ENCODE peak calls at places on chromosome 13, in six cellular contexts. U is HCT116, O is heart right ventricle, Y is neural progenitor cell, D is hepatocyte, T is mesenchymal stem cell. I is an unnamed sample. For H3K36me3, the result is how much of the 10 kb centered on the place peaks cover.

GRCh38 chr13:80214521-80214941 is 126.4 kb downstream of the SPRY2 start:
- DNase-seq in U (no peak), O (no peak), Y (no peak), D (peak), T (peak), I (no peak)

GRCh38 chr13:46593403-46593802 is 40.4 kb downstream of the LRCH1 start:
- DNase-seq in U (no peak), O (no peak), Y (no peak), D (no peak), T (no peak), I (no peak)

GRCh38 chr13:36282818-36283432 is 14.7 kb downstream of the CCDC169 start:
- DNase-seq in U (peak), O (no peak), Y (peak), D (peak), T (peak), I (no peak)

GRCh38 chr13:73720216-73720840 is 413.9 kb downstream of the KLF12 start:
- DNase-seq in U (no peak), O (no peak), Y (no peak), D (no peak), T (no peak), I (no peak)

GRCh38 chr13:94595006-94595942 is 678 bp downstream of the TGDS start:
- DNase-seq in U (no peak), O (no peak), Y (peak), D (peak), T (peak), I (no peak)

GRCh38 chr13:46551410-46552301 is 1.3 kb upstream of the LRCH1 start:
- DNase-seq in U (peak), O (peak), Y (peak), D (peak), T (peak), I (peak)

GRCh38 chr13:103067751-103068563 is 1.7 kb upstream of the SLC10A2 start:
- DNase-seq in U (no peak), O (no peak), Y (no peak), D (peak), T (no peak), I (peak)

GRCh38 chr13:98454389-98454881 is 122.5 kb downstream of the STK24 start:
- DNase-seq in U (no peak), O (no peak), Y (no peak), D (no peak), T (peak), I (no peak)

GRCh38 chr13:50706505-50706904 is 137.0 kb downstream of the DLEU7 start:
- DNase-seq in U (no peak), O (no peak), Y (no peak), D (no peak), T (no peak), I (no peak)

GRCh38 chr13:45554604-45555109 is 60.9 kb downstream of the ERICH6B start:
- DNase-seq in U (no peak), O (no peak), Y (no peak), D (no peak), T (no peak), I (no peak)

GRCh38 chr13:35964764-35965163 is 166.4 kb downstream of the DCLK1 start:
- DNase-seq in U (no peak), O (no peak), Y (no peak), D (peak), T (peak), I (no peak)

GRCh38 chr13:74570046-74570445 is 435.8 kb upstream of the KLF12 start:
- DNase-seq in U (no peak), O (no peak), Y (no peak), D (no peak), T (no peak), I (no peak)

GRCh38 chr13:101736551-101736950 is 284.1 kb downstream of the ITGBL1 start:
- DNase-seq in U (no peak), O (no peak), Y (no peak), D (no peak), T (no peak), I (no peak)

GRCh38 chr13:51894239-51894638 is 32.5 kb downstream of the CCDC70 start:
- DNase-seq in U (no peak), O (no peak), Y (no peak), D (no peak), T (no peak), I (no peak)

GRCh38 chr13:60398949-60399589 is 2.0 kb downstream of the TDRD3 start:
- DNase-seq in U (no peak), O (no peak), Y (no peak), D (no peak), T (peak), I (no peak)

GRCh38 chr13:86601351-86601750 is 802.1 kb upstream of the SLITRK6 start:
- DNase-seq in U (no peak), O (no peak), Y (no peak), D (no peak), T (peak), I (no peak)

GRCh38 chr13:37068962-37069361 is 9.5 kb upstream of the SUPT20H start:
- DNase-seq in U (peak), O (no peak), Y (no peak), D (no peak), T (peak), I (no peak)

GRCh38 chr13:100112186-100112838 is 23.4 kb downstream of the PCCA start:
- DNase-seq in U (no peak), O (no peak), Y (no peak), D (no peak), T (no peak), I (no peak)
- H3K27ac ChIP-seq in U (no peak), O (no peak), Y (no peak), D (no peak), T (peak), I (no peak)

DNA sequence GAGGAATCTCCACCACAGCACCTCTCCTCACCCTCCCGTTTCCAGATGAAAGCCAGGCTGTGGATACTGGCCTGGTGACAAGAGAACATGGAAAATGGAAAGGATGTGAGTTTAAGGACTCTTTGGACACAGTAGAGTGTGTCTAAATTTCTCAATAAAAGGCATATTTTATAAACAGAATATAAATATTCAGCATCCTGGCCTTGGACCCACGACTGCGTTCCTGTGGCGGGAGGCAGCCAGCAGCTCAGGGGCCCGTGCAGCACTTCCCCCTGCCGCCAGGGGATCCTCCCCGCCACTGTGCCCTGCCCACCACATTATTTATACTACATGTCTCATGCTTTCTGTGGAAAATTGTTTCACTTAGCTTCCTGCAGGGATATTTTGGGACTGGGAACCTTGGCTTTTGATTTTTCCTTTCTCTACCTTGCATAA is 108.0 kb upstream of the SPATA13 start:
- DNase-seq in U (no peak), O (no peak), Y (no peak), D (no peak), T (peak), I (no peak)
- H3K4me3 ChIP-seq in U (no peak), O (no peak), Y (no peak), D (no peak), T (no peak), I (no peak)

GRCh38 chr13:113731192-113732175 is 27.5 kb upstream of the TMEM255B start:
- DNase-seq in U (no peak), O (no peak), Y (no peak), D (no peak), T (no peak), I (no peak)

GRCh38 chr13:113729329-113730019 is 29.6 kb upstream of the TMEM255B start:
- DNase-seq in U (no peak), O (no peak), Y (no peak), D (no peak), T (no peak), I (no peak)

GRCh38 chr13:113728571-113729054 is 30.4 kb upstream of the TMEM255B start:
- DNase-seq in U (no peak), O (no peak), Y (no peak), D (no peak), T (no peak), I (no peak)

GRCh38 chr13:113730831-113731191 is 28.2 kb upstream of the TMEM255B start:
- DNase-seq in U (no peak), O (no peak), Y (no peak), D (no peak), T (no peak), I (no peak)

DNA sequence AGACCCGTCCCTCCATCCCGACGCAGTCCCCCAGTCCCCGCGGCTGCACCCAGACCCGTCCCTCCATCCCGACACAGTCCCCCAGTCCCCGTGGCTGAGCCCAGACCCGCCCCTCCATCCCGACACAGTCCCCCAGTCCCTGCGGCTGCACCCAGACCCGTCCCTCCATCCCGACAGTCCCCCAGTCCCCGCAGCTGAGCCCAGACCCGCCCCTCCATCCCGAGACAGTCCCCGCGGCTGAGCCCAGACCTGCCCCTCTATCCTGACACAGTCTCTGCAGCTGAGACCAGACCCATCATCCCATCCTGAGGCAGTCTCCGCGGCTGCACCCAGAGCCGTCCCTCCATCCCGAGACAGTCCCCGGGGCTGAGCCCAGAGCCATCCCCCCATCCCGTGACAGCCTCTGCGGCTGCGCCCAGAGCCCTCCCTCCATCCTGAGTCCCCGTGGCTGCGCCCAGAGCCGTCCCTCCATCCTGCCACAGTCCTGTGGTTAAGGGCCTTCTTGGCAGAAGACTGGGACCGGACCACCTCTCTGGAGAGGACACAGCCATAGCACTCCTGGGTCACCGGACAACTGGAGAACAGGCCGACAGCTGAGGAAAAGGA is 28.8 kb upstream of the TMEM255B start:
- DNase-seq in U (no peak), O (no peak), Y (no peak), D (no peak), T (no peak), I (no peak)
- H3K36me3 ChIP-seq in U (under half), O (under half), Y (under half), D (under half), T (under half), I (under half)

GRCh38 chr13:48426052-48426451 is 13.1 kb upstream of the LPAR6 start:
- DNase-seq in U (no peak), O (no peak), Y (no peak), D (no peak), T (no peak), I (no peak)
- H3K27ac ChIP-seq in U (no peak), O (no peak), Y (no peak), D (no peak), T (no peak), I (no peak)

I was measured in iPS DF 6.9.